ENCODE peak calls at places on chromosomes 12 and 14, in nine cellular contexts. One of them, this sample, is unnamed.

GRCh38 chr14:39469094-39469710 is 37.0 kb upstream of the FBXO33 start:
- DNase-seq in GM23338: peak; percentile 73
- DNase-seq in osteoblast: no peak
- DNase-seq in left ventricle myocardium inferior: no peak
- DNase-seq in body of pancreas: no peak
- DNase-seq in testis: peak; percentile 21
- DNase-seq in mammary epithelial cell: no peak
- DNase-seq in adrenal gland: no peak
- DNase-seq in dorsolateral prefrontal cortex: no peak
- DNase-seq in this sample: no peak

GRCh38 chr14:36319899-36320209 is 583 bp downstream of the MBIP start:
- DNase-seq in GM23338: no peak
- DNase-seq in osteoblast: no peak
- DNase-seq in left ventricle myocardium inferior: no peak
- DNase-seq in body of pancreas: no peak
- DNase-seq in testis: no peak
- DNase-seq in mammary epithelial cell: no peak
- DNase-seq in adrenal gland: no peak
- DNase-seq in dorsolateral prefrontal cortex: no peak
- DNase-seq in this sample: no peak

GRCh38 chr14:76376001-76376404 is at the start of gene ESRRB:
- DNase-seq in GM23338: peak; percentile 84
- DNase-seq in osteoblast: no peak
- DNase-seq in left ventricle myocardium inferior: no peak
- DNase-seq in body of pancreas: peak; percentile 21
- DNase-seq in testis: no peak
- DNase-seq in mammary epithelial cell: peak; percentile 11
- DNase-seq in adrenal gland: no peak
- DNase-seq in dorsolateral prefrontal cortex: no peak
- DNase-seq in this sample: peak; percentile 36

GRCh38 chr12:69623970-69624369 is 13.3 kb upstream of the LRRC10 start:
- DNase-seq in GM23338: no peak
- DNase-seq in osteoblast: no peak
- DNase-seq in left ventricle myocardium inferior: peak; percentile 83
- DNase-seq in body of pancreas: peak; percentile 90
- DNase-seq in testis: peak; percentile 55
- DNase-seq in mammary epithelial cell: no peak
- DNase-seq in adrenal gland: peak; percentile 33
- DNase-seq in dorsolateral prefrontal cortex: peak; percentile 38
- DNase-seq in this sample: no peak

GRCh38 chr12:94676011-94676709 is 25.8 kb upstream of the TMCC3 start:
- DNase-seq in GM23338: no peak
- DNase-seq in osteoblast: no peak
- DNase-seq in left ventricle myocardium inferior: peak; percentile 19
- DNase-seq in body of pancreas: peak; percentile 76
- DNase-seq in testis: peak; percentile 53
- DNase-seq in mammary epithelial cell: no peak
- DNase-seq in adrenal gland: peak; percentile 44
- DNase-seq in dorsolateral prefrontal cortex: no peak
- DNase-seq in this sample: no peak

GRCh38 chr12:56593909-56594621 is 36.1 kb downstream of the BAZ2A start:
- DNase-seq in GM23338: peak; percentile 92
- DNase-seq in osteoblast: peak; percentile 96
- DNase-seq in left ventricle myocardium inferior: no peak
- DNase-seq in body of pancreas: peak; percentile 40
- DNase-seq in testis: peak; percentile 69
- DNase-seq in mammary epithelial cell: peak; percentile 59
- DNase-seq in adrenal gland: peak; percentile 54
- DNase-seq in dorsolateral prefrontal cortex: peak; percentile 52
- DNase-seq in this sample: peak; percentile 73

GRCh38 chr12:96395236-96395635 is 5.0 kb downstream of the CDK17 start:
- DNase-seq in GM23338: peak; percentile 22
- DNase-seq in osteoblast: no peak
- DNase-seq in left ventricle myocardium inferior: no peak
- DNase-seq in body of pancreas: no peak
- DNase-seq in testis: no peak
- DNase-seq in mammary epithelial cell: no peak
- DNase-seq in adrenal gland: no peak
- DNase-seq in dorsolateral prefrontal cortex: no peak
- DNase-seq in this sample: no peak

GRCh38 chr14:22303589-22304195 is 285.3 kb downstream of the DAD1 start:
- DNase-seq in GM23338: peak; percentile 61
- DNase-seq in osteoblast: no peak
- DNase-seq in left ventricle myocardium inferior: no peak
- DNase-seq in body of pancreas: no peak
- DNase-seq in testis: no peak
- DNase-seq in mammary epithelial cell: no peak
- DNase-seq in adrenal gland: no peak
- DNase-seq in dorsolateral prefrontal cortex: no peak
- DNase-seq in this sample: no peak

GRCh38 chr12:57666897-57667296 is 27.0 kb upstream of the OS9 start:
- DNase-seq in GM23338: no peak
- DNase-seq in osteoblast: no peak
- DNase-seq in left ventricle myocardium inferior: no peak
- DNase-seq in body of pancreas: no peak
- DNase-seq in testis: no peak
- DNase-seq in mammary epithelial cell: no peak
- DNase-seq in adrenal gland: no peak
- DNase-seq in dorsolateral prefrontal cortex: no peak
- DNase-seq in this sample: no peak

GRCh38 chr14:62213516-62213915 is 451.3 kb downstream of the SNAPC1 start:
- DNase-seq in GM23338: no peak
- DNase-seq in osteoblast: no peak
- DNase-seq in left ventricle myocardium inferior: no peak
- DNase-seq in body of pancreas: no peak
- DNase-seq in testis: no peak
- DNase-seq in mammary epithelial cell: peak; percentile 80
- DNase-seq in adrenal gland: no peak
- DNase-seq in dorsolateral prefrontal cortex: no peak
- DNase-seq in this sample: peak; percentile 13

GRCh38 chr12:50928392-50928791 is 24.0 kb upstream of the HIGD1C start:
- DNase-seq in GM23338: no peak
- DNase-seq in osteoblast: no peak
- DNase-seq in left ventricle myocardium inferior: no peak
- DNase-seq in body of pancreas: no peak
- DNase-seq in testis: no peak
- DNase-seq in mammary epithelial cell: peak; percentile 40
- DNase-seq in adrenal gland: no peak
- DNase-seq in dorsolateral prefrontal cortex: no peak
- DNase-seq in this sample: no peak

GRCh38 chr12:77947326-77947725 is 116.6 kb downstream of the NAV3 start:
- DNase-seq in GM23338: no peak
- DNase-seq in osteoblast: no peak
- DNase-seq in left ventricle myocardium inferior: no peak
- DNase-seq in body of pancreas: no peak
- DNase-seq in testis: no peak
- DNase-seq in mammary epithelial cell: peak; percentile 21
- DNase-seq in adrenal gland: no peak
- DNase-seq in dorsolateral prefrontal cortex: no peak
- DNase-seq in this sample: peak; percentile 35

GRCh38 chr12:29322157-29322556 is 58.8 kb downstream of the ERGIC2 start:
- DNase-seq in GM23338: no peak
- DNase-seq in osteoblast: peak; percentile 21
- DNase-seq in left ventricle myocardium inferior: no peak
- DNase-seq in body of pancreas: no peak
- DNase-seq in testis: no peak
- DNase-seq in mammary epithelial cell: no peak
- DNase-seq in adrenal gland: no peak
- DNase-seq in dorsolateral prefrontal cortex: no peak
- DNase-seq in this sample: no peak

GRCh38 chr12:29317556-29318363 is 63.2 kb downstream of the ERGIC2 start:
- DNase-seq in GM23338: peak; percentile 79
- DNase-seq in osteoblast: no peak
- DNase-seq in left ventricle myocardium inferior: peak; percentile 38
- DNase-seq in body of pancreas: peak; percentile 35
- DNase-seq in testis: peak; percentile 51
- DNase-seq in mammary epithelial cell: peak; percentile 52
- DNase-seq in adrenal gland: peak; percentile 21
- DNase-seq in dorsolateral prefrontal cortex: peak; percentile 75
- DNase-seq in this sample: peak; percentile 36

GRCh38 chr12:29320295-29321090 is 60.5 kb downstream of the ERGIC2 start:
- DNase-seq in GM23338: no peak
- DNase-seq in osteoblast: peak; percentile 83
- DNase-seq in left ventricle myocardium inferior: no peak
- DNase-seq in body of pancreas: no peak
- DNase-seq in testis: no peak
- DNase-seq in mammary epithelial cell: peak; percentile 72
- DNase-seq in adrenal gland: no peak
- DNase-seq in dorsolateral prefrontal cortex: no peak
- DNase-seq in this sample: peak; percentile 51

GRCh38 chr12:29314421-29314820 is 66.6 kb downstream of the ERGIC2 start:
- DNase-seq in GM23338: no peak
- DNase-seq in osteoblast: no peak
- DNase-seq in left ventricle myocardium inferior: peak; percentile 18
- DNase-seq in body of pancreas: no peak
- DNase-seq in testis: peak; percentile 37
- DNase-seq in mammary epithelial cell: no peak
- DNase-seq in adrenal gland: peak; percentile 9
- DNase-seq in dorsolateral prefrontal cortex: no peak
- DNase-seq in this sample: no peak

DNA sequence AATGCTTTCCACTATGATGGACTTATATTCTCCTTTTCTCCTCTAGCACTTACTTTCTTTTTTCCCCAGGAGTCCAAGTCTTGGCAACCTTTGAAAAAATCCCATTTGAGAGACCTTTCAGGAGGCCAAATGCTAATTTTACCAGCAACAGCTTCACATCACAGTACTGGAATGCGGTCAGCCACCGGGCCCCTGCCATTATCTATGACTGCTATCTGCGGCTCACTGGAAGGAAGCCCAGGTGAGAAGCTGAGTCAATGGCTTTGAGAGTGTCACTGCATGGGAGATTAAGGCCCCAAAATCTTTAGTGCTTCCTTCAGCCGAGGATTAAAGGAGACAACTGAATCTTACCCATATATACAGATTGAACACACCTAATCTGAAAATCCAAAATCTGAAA is 64.2 kb downstream of the ERGIC2 start:
- DNase-seq in GM23338: peak; percentile 52
- DNase-seq in osteoblast: no peak
- DNase-seq in left ventricle myocardium inferior: peak; percentile 51
- DNase-seq in body of pancreas: no peak
- DNase-seq in testis: no peak
- DNase-seq in mammary epithelial cell: peak; percentile 52
- DNase-seq in adrenal gland: peak; percentile 75
- DNase-seq in dorsolateral prefrontal cortex: no peak
- DNase-seq in this sample: no peak
- H3K27ac ChIP-seq in GM23338: no peak overlapping the region
- H3K27ac ChIP-seq in osteoblast: peak overlapping the region; percentile 43
- H3K27ac ChIP-seq in left ventricle myocardium inferior: peak overlapping the region; percentile 85
- H3K27ac ChIP-seq in body of pancreas: no peak overlapping the region
- H3K27ac ChIP-seq in testis: no peak overlapping the region
- H3K27ac ChIP-seq in mammary epithelial cell: no peak overlapping the region
- H3K27ac ChIP-seq in adrenal gland: no peak overlapping the region
- H3K27ac ChIP-seq in dorsolateral prefrontal cortex: no peak overlapping the region
- H3K27ac ChIP-seq in this sample: no peak overlapping the region

GRCh38 chr12:117120787-117121186 is 21.6 kb upstream of the TESC start:
- DNase-seq in GM23338: no peak
- DNase-seq in osteoblast: no peak
- DNase-seq in left ventricle myocardium inferior: no peak
- DNase-seq in body of pancreas: no peak
- DNase-seq in testis: no peak
- DNase-seq in mammary epithelial cell: no peak
- DNase-seq in adrenal gland: no peak
- DNase-seq in dorsolateral prefrontal cortex: peak; percentile 76
- DNase-seq in this sample: no peak
- TF ChIP-seq CTCF in GM23338: no peak
- TF ChIP-seq CTCF in osteoblast: no peak
- TF ChIP-seq CTCF in left ventricle myocardium inferior: no peak
- TF ChIP-seq CTCF in body of pancreas: no peak
- TF ChIP-seq CTCF in testis: no peak
- TF ChIP-seq CTCF in mammary epithelial cell: no peak
- TF ChIP-seq CTCF in adrenal gland: no peak
- TF ChIP-seq CTCF in dorsolateral prefrontal cortex: no peak
- TF ChIP-seq CTCF in this sample: no peak

GRCh38 chr14:41957459-41957858 is 350.8 kb downstream of the LRFN5 start:
- DNase-seq in GM23338: no peak
- DNase-seq in osteoblast: no peak
- DNase-seq in left ventricle myocardium inferior: no peak
- DNase-seq in body of pancreas: no peak
- DNase-seq in testis: no peak
- DNase-seq in mammary epithelial cell: no peak
- DNase-seq in adrenal gland: no peak
- DNase-seq in dorsolateral prefrontal cortex: no peak
- DNase-seq in this sample: no peak

DNA sequence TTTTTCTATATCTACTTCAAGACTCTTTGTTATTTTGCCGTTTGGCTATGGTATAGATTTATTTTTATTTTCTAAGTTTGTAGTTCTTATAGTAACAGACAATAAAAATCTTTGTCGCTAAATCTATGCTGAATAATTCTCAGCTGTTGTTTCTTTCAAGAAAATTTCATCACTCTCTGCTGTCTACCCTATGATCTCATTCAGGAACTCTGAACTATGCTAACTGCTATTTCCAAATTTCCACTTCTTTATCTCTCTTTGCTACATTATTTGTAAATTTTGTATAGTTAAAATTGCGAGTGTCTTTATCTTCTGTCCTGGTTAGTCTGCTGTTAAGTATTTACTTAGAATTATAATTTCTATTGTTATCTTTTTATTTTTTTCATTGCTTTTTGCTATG is 353.6 kb downstream of the LRFN5 start:
- DNase-seq in GM23338: no peak
- DNase-seq in osteoblast: no peak
- DNase-seq in left ventricle myocardium inferior: no peak
- DNase-seq in body of pancreas: no peak
- DNase-seq in testis: no peak
- DNase-seq in mammary epithelial cell: no peak
- DNase-seq in adrenal gland: no peak
- DNase-seq in dorsolateral prefrontal cortex: no peak
- DNase-seq in this sample: no peak
- H3K27ac ChIP-seq in GM23338: no peak overlapping the region
- H3K27ac ChIP-seq in osteoblast: no peak overlapping the region
- H3K27ac ChIP-seq in left ventricle myocardium inferior: no peak overlapping the region
- H3K27ac ChIP-seq in body of pancreas: no peak overlapping the region
- H3K27ac ChIP-seq in testis: no peak overlapping the region
- H3K27ac ChIP-seq in mammary epithelial cell: no peak overlapping the region
- H3K27ac ChIP-seq in adrenal gland: no peak overlapping the region
- H3K27ac ChIP-seq in dorsolateral prefrontal cortex: no peak overlapping the region
- H3K27ac ChIP-seq in this sample: no peak overlapping the region

GRCh38 chr14:80587096-80587724 is 354.3 kb downstream of the CEP128 start:
- DNase-seq in GM23338: peak; percentile 56
- DNase-seq in osteoblast: no peak
- DNase-seq in left ventricle myocardium inferior: no peak
- DNase-seq in body of pancreas: peak; percentile 11
- DNase-seq in testis: no peak
- DNase-seq in mammary epithelial cell: peak; percentile 49
- DNase-seq in adrenal gland: no peak
- DNase-seq in dorsolateral prefrontal cortex: no peak
- DNase-seq in this sample: peak; percentile 6
- TF ChIP-seq CTCF in GM23338: peak; percentile 71
- TF ChIP-seq CTCF in osteoblast: peak; percentile 68
- TF ChIP-seq CTCF in left ventricle myocardium inferior: peak; percentile 47
- TF ChIP-seq CTCF in body of pancreas: peak; percentile 34
- TF ChIP-seq CTCF in testis: no peak
- TF ChIP-seq CTCF in mammary epithelial cell: peak; percentile 79
- TF ChIP-seq CTCF in adrenal gland: peak; percentile 38
- TF ChIP-seq CTCF in dorsolateral prefrontal cortex: peak; percentile 47
- TF ChIP-seq CTCF in this sample: peak; percentile 25

DNA sequence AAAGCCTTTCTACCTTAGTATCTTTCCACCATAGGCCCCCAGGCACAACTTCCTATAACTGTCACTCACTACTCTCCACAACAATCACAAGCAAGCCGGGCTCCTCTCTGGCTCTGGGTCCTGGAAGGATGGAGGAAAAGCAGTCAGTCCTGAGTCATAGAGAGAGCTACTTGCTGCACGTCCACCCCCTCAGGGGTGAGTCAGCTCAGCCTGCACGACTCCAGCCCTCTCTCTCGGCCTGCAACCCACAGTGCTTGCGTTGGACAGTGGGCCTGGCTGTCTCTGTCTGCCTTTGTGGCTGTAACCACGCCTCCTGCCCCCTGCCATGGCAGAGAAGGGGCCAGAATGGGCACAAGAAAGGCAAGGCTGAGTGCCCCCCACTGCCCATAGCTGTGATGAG is 154.1 kb upstream of the FKBP4 start:
- DNase-seq in GM23338: no peak
- DNase-seq in osteoblast: peak; percentile 99
- DNase-seq in left ventricle myocardium inferior: peak; percentile 40
- DNase-seq in body of pancreas: peak; percentile 34
- DNase-seq in testis: no peak
- DNase-seq in mammary epithelial cell: peak; percentile 91
- DNase-seq in adrenal gland: peak; percentile 90
- DNase-seq in dorsolateral prefrontal cortex: peak; percentile 80
- DNase-seq in this sample: peak; percentile 88
- H3K27ac ChIP-seq in GM23338: no peak overlapping the region
- H3K27ac ChIP-seq in osteoblast: peak overlapping the region; percentile 78
- H3K27ac ChIP-seq in left ventricle myocardium inferior: peak overlapping the region; percentile 72
- H3K27ac ChIP-seq in body of pancreas: no peak overlapping the region
- H3K27ac ChIP-seq in testis: no peak overlapping the region
- H3K27ac ChIP-seq in mammary epithelial cell: peak overlapping the region; percentile 10
- H3K27ac ChIP-seq in adrenal gland: peak overlapping the region; percentile 19
- H3K27ac ChIP-seq in dorsolateral prefrontal cortex: peak overlapping the region; percentile 12
- H3K27ac ChIP-seq in this sample: peak overlapping the region; percentile 13

This sample was measured in RWPE1.